ENCODE peak calls at places on chromosomes 11 and 22, in six cellular contexts. A is NCI-H2081; K is KBM-7; E is heart left ventricle; G is activated CD4-positive, alpha-beta T cell treated with anti-CD3 and anti-CD28 coated beads, Interleukin-2, amount 50 U/mL, for 1 hour; S is GM19239. X is an unnamed sample.

GRCh38 chr11:133269272-133269671 is 263.0 kb downstream of the OPCML start:
- DNase-seq in K (no peak), G (no peak), A (no peak), E (no peak), S (peak), X (no peak)

GRCh38 chr11:12862761-12863469 is 146.2 kb upstream of the RASSF10 start:
- DNase-seq in A (no peak), G (no peak), K (no peak), E (no peak), S (no peak), X (no peak)

GRCh38 chr11:134760307-134760706 is 348.3 kb upstream of the B3GAT1 start:
- DNase-seq in K (no peak), S (no peak), E (no peak), G (no peak), A (no peak), X (no peak)

GRCh38 chr11:34266090-34266912 is 91.5 kb downstream of the ABTB2 start:
- DNase-seq in G (no peak), K (peak), A (no peak), S (no peak), E (peak), X (peak)

GRCh38 chr22:37442537-37442936 is 15.3 kb upstream of the ELFN2 start:
- DNase-seq in S (no peak), A (no peak), E (no peak), G (no peak), K (peak), X (no peak)

GRCh38 chr11:1882265-1883238 is 9.1 kb downstream of the PRR33 start:
- DNase-seq in K (peak), S (peak), A (peak), E (peak), G (peak), X (peak)

GRCh38 chr11:27705873-27706820 is 5.9 kb upstream of the BDNF start:
- DNase-seq in S (peak), K (peak), A (peak), E (no peak), G (no peak), X (no peak)

GRCh38 chr11:67255864-67256263 is 10.4 kb upstream of the GRK2 start:
- DNase-seq in S (no peak), E (peak), G (peak), A (no peak), K (no peak), X (no peak)

GRCh38 chr11:73271936-73272679 is at the start of gene P2RY6:
- DNase-seq in S (no peak), K (peak), A (no peak), G (no peak), E (peak), X (peak)

GRCh38 chr22:41237707-41238569 is 2.8 kb downstream of the CHADL start:
- DNase-seq in E (peak), G (peak), A (peak), S (peak), K (peak), X (no peak)

GRCh38 chr22:18048441-18048898 is 24.1 kb upstream of the MICAL3 start:
- DNase-seq in K (peak), G (no peak), S (no peak), E (no peak), A (no peak), X (peak)

GRCh38 chr11:113881856-113882255 is 6.5 kb upstream of the USP28 start:
- DNase-seq in K (no peak), S (no peak), A (no peak), G (no peak), E (no peak), X (no peak)

GRCh38 chr22:49009359-49010063 is 818.2 kb downstream of the BRD1 start:
- DNase-seq in A (no peak), G (no peak), K (no peak), E (no peak), S (no peak), X (no peak)

GRCh38 chr11:114293201-114293711 is 2.9 kb upstream of the NNMT start:
- DNase-seq in K (no peak), G (no peak), E (no peak), A (no peak), S (no peak), X (no peak)

GRCh38 chr11:117664897-117665296 is 132.1 kb downstream of the DSCAML1 start:
- DNase-seq in A (no peak), S (no peak), K (no peak), G (no peak), E (peak), X (no peak)

GRCh38 chr11:134045799-134046635 is 22.9 kb upstream of the JAM3 start:
- DNase-seq in G (no peak), A (peak), K (peak), S (no peak), E (peak), X (no peak)

GRCh38 chr11:30432716-30433115 is 109.8 kb downstream of the ARL14EP start:
- DNase-seq in S (no peak), E (no peak), G (no peak), K (no peak), A (no peak), X (no peak)

X was measured in foreskin melanocyte.